ENCODE peak calls at places on chromosome 1, in six cellular contexts. I is Peyer's patch, D is spleen, Z is body of pancreas, W is prostate gland, L is endothelial cell of umbilical vein. T is an unnamed sample.

GRCh38 chr1:119680193-119680592 is 31.5 kb upstream of the PHGDH start:
- DNase-seq in I (no peak), D (no peak), Z (no peak), W (no peak), L (no peak), T (no peak)

GRCh38 chr1:119132179-119132578 is 8.3 kb downstream of the WARS2 start:
- DNase-seq in I (no peak), D (no peak), Z (peak), W (no peak), L (no peak), T (no peak)

GRCh38 chr1:202661136-202661845 is 49.0 kb downstream of the SYT2 start:
- DNase-seq in I (no peak), D (no peak), Z (no peak), W (no peak), L (no peak), T (no peak)

GRCh38 chr1:53734650-53735211 is 4.2 kb downstream of the GLIS1 start:
- DNase-seq in I (no peak), D (no peak), Z (no peak), W (no peak), L (no peak), T (no peak)

GRCh38 chr1:207904377-207904902 is 6.5 kb downstream of the CD34 start:
- DNase-seq in I (no peak), D (no peak), Z (no peak), W (no peak), L (peak), T (no peak)

GRCh38 chr1:91572044-91572443 is 71.4 kb downstream of the CDC7 start:
- DNase-seq in I (no peak), D (no peak), Z (no peak), W (no peak), L (no peak), T (peak)

GRCh38 chr1:8702121-8702520 is 115.3 kb downstream of the RERE start:
- DNase-seq in I (no peak), D (no peak), Z (peak), W (peak), L (peak), T (no peak)

GRCh38 chr1:165073402-165074007 is 283.0 kb downstream of the LMX1A start:
- DNase-seq in I (no peak), D (no peak), Z (peak), W (peak), L (peak), T (no peak)

GRCh38 chr1:91123773-91124172 is 101.9 kb upstream of the ZNF644 start:
- DNase-seq in I (no peak), D (no peak), Z (no peak), W (no peak), L (no peak), T (no peak)

GRCh38 chr1:93332368-93332767 is 13.3 kb upstream of the DR1 start:
- DNase-seq in I (no peak), D (no peak), Z (no peak), W (no peak), L (no peak), T (no peak)

GRCh38 chr1:93328809-93329477 is 16.8 kb upstream of the DR1 start:
- DNase-seq in I (no peak), D (no peak), Z (no peak), W (no peak), L (no peak), T (no peak)

GRCh38 chr1:93331412-93331811 is 14.3 kb upstream of the DR1 start:
- DNase-seq in I (no peak), D (no peak), Z (no peak), W (no peak), L (no peak), T (no peak)

GRCh38 chr1:93330196-93330595 is 15.5 kb upstream of the DR1 start:
- DNase-seq in I (no peak), D (no peak), Z (no peak), W (no peak), L (no peak), T (no peak)

GRCh38 chr1:93330617-93331016 is 15.1 kb upstream of the DR1 start:
- DNase-seq in I (no peak), D (no peak), Z (no peak), W (no peak), L (no peak), T (no peak)
- TF ChIP-seq POLR2A in I (no peak), D (no peak), Z (no peak), W (no peak), L (no peak), T (no peak)

DNA sequence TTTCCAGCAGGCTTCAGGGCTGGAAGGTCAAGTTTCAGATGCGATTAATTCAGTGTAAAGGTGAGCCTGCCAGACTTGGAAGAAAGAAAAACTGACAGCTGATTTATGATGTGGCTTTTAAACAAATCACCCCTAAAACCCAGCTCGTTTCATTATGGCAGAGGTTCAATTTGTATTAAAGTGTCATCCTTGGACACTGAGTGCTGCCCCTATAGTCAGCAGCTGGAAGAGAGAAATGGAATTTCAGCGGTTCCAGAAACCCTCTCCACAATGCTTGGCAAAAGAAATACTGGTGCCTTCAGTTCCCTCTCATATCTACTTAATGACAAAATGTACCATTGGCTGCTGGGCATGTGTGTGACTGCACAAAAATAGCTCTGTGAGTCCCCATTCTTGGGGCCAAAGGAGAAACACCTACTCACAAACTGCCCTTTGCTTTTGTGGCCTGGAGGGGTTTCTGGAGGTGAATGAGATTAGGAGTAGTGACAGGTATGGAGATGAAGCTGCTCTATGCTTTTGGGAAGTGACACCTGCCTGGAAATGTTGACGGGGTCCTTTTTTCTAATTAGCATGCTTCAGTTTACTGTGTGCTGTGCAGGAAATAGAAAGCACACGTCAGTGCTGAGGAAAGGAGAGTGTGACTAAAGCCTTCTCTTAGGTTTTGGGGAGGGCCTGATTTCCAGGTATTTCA is 95.1 kb upstream of the TSPAN2 start:
- DNase-seq in I (no peak), D (no peak), Z (no peak), W (no peak), L (no peak), T (peak)
- H3K4me3 ChIP-seq in I (no peak), D (no peak), Z (no peak), W (no peak), L (no peak), T (peak)

DNA sequence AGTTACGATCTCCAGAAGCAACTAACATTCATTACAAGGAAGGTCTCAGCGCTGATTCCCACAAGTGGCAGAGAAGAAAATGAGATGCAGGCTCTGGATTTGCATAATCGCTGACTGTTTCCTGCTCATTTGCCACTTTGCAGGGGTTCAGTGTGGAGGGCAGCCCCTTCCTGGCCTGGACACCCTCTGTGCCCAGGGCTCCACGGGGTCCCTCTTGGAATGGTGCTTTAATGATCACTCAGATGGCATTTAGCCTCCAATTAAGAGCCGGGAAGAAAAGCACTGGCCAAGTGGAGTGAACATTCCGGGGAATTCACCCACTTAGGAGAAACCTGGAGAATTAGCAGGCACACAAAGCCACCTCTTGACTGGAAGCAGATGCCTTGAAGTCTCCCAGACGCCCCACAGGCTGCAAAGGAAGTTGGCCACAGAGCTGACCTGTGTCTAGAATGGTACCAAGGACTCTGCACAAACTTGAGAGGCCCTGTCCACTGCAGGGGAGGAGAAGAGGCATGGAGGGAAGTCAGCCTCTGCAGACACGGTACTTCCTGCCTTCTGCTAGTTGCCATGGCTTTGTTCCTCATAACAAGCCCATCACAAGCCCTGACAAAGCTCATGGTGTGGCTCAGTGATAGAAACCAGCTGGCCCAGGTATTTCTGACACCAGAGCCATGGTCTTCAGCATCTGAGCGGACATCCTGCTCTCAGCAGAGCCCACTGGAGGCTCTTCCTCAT is 157.2 kb downstream of the KAZN start:
- DNase-seq in I (no peak), D (no peak), Z (no peak), W (no peak), L (no peak), T (no peak)
- H3K27ac ChIP-seq in I (no peak), D (no peak), Z (no peak), W (no peak), L (no peak), T (no peak)

GRCh38 chr1:184974086-184974836 is at the start of gene NIBAN1:
- DNase-seq in I (peak), D (peak), Z (peak), W (peak), L (peak), T (peak)
- TF ChIP-seq POLR2A in I (peak), D (peak), Z (peak), W (peak), L (no peak), T (peak)

DNA sequence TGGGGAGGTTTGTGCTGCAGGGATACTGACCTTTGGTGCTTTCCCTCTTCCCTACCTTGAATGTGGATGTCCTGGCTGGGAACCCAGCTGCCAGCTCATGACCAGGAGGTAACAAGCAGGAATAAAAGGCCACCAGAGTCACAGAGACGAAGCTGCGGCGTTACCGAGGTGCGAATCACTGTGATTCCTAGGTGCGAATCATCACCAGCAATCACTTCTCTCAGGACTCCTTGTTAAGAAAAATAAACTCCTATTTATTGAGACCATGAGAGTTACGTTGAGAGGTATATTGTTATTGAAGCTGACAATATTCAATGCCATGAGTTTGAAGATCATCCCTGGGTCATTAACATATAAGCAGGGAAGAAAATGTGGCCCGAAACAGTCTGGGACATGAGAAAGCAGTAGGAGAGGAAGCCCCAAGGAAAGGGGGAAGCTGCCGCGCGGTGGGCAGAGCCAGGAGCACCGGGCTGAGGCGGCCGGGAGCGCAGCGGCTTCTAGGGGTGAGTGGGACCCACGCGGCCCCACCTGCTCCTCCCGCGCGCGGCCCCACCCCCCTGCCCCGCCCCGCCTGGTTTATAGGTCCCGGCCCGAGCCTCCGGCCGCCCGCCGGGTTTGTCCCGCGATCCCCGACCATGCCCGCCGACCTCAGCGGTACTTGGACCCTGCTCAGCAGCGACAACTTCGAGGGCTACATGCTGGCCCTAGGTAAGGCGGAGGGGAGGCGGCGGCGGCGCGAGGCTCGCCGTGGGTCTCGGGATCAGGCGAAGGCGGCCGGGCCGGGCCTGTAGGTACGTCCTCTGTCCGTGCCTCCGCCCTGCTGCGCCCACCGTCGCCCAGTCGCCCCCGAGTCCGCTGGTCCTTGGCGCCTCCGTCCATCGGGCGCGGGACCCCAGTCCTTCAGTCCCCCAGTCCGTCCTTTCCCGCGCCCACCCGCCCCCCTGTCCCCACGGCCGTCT is at the start of gene RBP7:
- DNase-seq in I (peak), D (peak), Z (peak), W (peak), L (no peak), T (no peak)
- H3K4me3 ChIP-seq in I (peak), D (peak), Z (peak), W (peak), L (no peak), T (peak)

DNA sequence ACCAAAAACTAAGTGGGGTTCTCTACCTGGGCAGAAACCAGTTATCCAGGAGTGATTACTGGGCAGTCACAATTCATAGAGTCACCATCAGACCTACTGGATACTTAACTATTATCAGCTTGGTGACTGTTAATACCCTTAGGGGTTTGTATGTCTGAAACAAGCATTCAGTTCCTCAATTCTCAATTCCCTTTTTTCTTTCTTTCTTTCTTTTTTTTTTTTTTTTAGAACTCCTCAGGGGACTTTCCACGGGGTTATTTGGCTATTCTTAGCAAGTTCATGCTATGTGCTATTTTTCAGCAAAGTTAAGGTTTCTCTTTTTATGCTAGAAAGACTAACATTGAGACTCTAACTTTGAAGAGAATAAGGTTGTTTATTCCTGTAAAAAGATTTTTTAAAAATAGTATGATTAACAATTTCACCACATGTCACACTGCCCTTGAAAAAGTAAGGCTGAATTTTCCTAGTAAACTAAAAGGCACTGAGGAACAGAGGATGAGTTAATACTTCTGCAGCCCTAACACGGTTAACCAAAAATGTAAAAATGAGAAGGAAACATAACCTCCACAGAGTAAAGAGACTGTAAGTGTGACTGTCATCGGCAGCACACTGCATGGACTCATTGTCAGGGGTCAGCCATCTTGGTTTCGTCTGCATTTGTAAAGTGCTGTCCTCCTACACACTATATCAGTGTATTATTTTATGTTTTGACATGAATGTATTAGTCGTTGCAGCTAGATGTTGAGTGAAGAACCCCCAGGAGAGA is 310.2 kb downstream of the NTNG1 start:
- DNase-seq in I (no peak), D (no peak), Z (no peak), W (no peak), L (no peak), T (no peak)
- H3K27ac ChIP-seq in I (no peak), D (peak), Z (no peak), W (no peak), L (no peak), T (no peak)

GRCh38 chr1:89994805-89995594 is at the start of gene ZNF326:
- DNase-seq in I (peak), D (peak), Z (peak), W (peak), L (peak), T (peak)
- TF ChIP-seq POLR2A in I (peak), D (peak), Z (peak), W (peak), L (peak), T (peak)

T was measured in gastrocnemius medialis.